ENCODE peak calls at places on chromosomes 2 and 18, in six cellular contexts. S is K562, L is H1, F is HCT116, K is HepG2, E is GM12878. I is an unnamed sample.

GRCh38 chr2:61658841-61659780 is 121.0 kb upstream of the XPO1 start:
- DNase-seq in S (peak), L (peak), F (peak), K (peak), E (peak), I (peak)

GRCh38 chr18:67783215-67783946 is 266.9 kb upstream of the DSEL start:
- DNase-seq in S (no peak), L (no peak), F (no peak), K (no peak), E (no peak), I (no peak)

GRCh38 chr18:63890950-63891304 is 3.4 kb downstream of the SERPINB2 start:
- DNase-seq in S (no peak), L (no peak), F (no peak), K (peak), E (no peak), I (peak)

GRCh38 chr18:10045296-10045891 is 131.6 kb downstream of the VAPA start:
- DNase-seq in S (no peak), L (no peak), F (no peak), K (no peak), E (no peak), I (no peak)

GRCh38 chr2:69013837-69014796 is 1.1 kb downstream of the ANTXR1 start:
- DNase-seq in S (no peak), L (no peak), F (no peak), K (no peak), E (no peak), I (peak)

GRCh38 chr18:57793630-57793986 is 9.5 kb downstream of the ATP8B1 start:
- DNase-seq in S (no peak), L (no peak), F (no peak), K (no peak), E (no peak), I (no peak)

GRCh38 chr18:12398625-12399024 is 9.1 kb upstream of the PRELID3A start:
- DNase-seq in S (no peak), L (no peak), F (no peak), K (no peak), E (no peak), I (no peak)

GRCh38 chr2:239739206-239739605 is 285.9 kb downstream of the NDUFA10 start:
- DNase-seq in S (no peak), L (no peak), F (no peak), K (no peak), E (no peak), I (no peak)

GRCh38 chr18:34729264-34729663 is 19.2 kb downstream of the DTNA start:
- DNase-seq in S (no peak), L (peak), F (peak), K (peak), E (no peak), I (peak)

GRCh38 chr2:85355521-85355920 is 952 bp downstream of the ELMOD3 start:
- DNase-seq in S (no peak), L (no peak), F (no peak), K (no peak), E (no peak), I (no peak)

GRCh38 chr18:10131036-10131774 is 217.4 kb downstream of the VAPA start:
- DNase-seq in S (no peak), L (no peak), F (no peak), K (no peak), E (no peak), I (peak)

GRCh38 chr2:38526195-38526594 is 76.5 kb downstream of the HNRNPLL start:
- DNase-seq in S (no peak), L (no peak), F (no peak), K (no peak), E (no peak), I (no peak)

GRCh38 chr18:36756262-36756661 is 72.5 kb downstream of the TPGS2 start:
- DNase-seq in S (no peak), L (no peak), F (no peak), K (no peak), E (no peak), I (no peak)

GRCh38 chr2:204040016-204040415 is 103.5 kb downstream of the ICOS start:
- DNase-seq in S (no peak), L (no peak), F (no peak), K (no peak), E (no peak), I (no peak)

GRCh38 chr2:1625281-1626001 is 118.9 kb downstream of the PXDN start:
- DNase-seq in S (no peak), L (peak), F (peak), K (no peak), E (no peak), I (peak)

GRCh38 chr18:77127769-77128671 is 4.6 kb downstream of the MBP start:
- DNase-seq in S (no peak), L (no peak), F (no peak), K (no peak), E (peak), I (no peak)

GRCh38 chr2:100819365-100820345 is at the start of gene NPAS2:
- DNase-seq in S (peak), L (no peak), F (no peak), K (peak), E (no peak), I (peak)

GRCh38 chr2:46831037-46831868 is 84.4 kb downstream of the MCFD2 start:
- DNase-seq in S (no peak), L (no peak), F (no peak), K (no peak), E (no peak), I (no peak)

GRCh38 chr2:176638167-176639015 is 369.1 kb downstream of the MTX2 start:
- DNase-seq in S (peak), L (no peak), F (no peak), K (peak), E (no peak), I (peak)

GRCh38 chr18:59617468-59617932 is 79.7 kb downstream of the CCBE1 start:
- DNase-seq in S (no peak), L (no peak), F (no peak), K (no peak), E (no peak), I (peak)

GRCh38 chr2:185044323-185044874 is 446.1 kb downstream of the ZNF804A start:
- DNase-seq in S (no peak), L (no peak), F (no peak), K (no peak), E (no peak), I (no peak)

GRCh38 chr2:63692002-63692606 is 103.3 kb downstream of the MDH1 start:
- DNase-seq in S (peak), L (no peak), F (peak), K (peak), E (no peak), I (peak)

GRCh38 chr2:57181315-57182038 is 865.1 kb upstream of the VRK2 start:
- DNase-seq in S (no peak), L (no peak), F (no peak), K (no peak), E (no peak), I (no peak)

GRCh38 chr2:36486546-36487044 is 111.4 kb downstream of the FEZ2 start:
- DNase-seq in S (no peak), L (no peak), F (no peak), K (peak), E (no peak), I (no peak)

GRCh38 chr2:126761981-126762878 is 106.3 kb downstream of the GYPC start:
- DNase-seq in S (no peak), L (no peak), F (no peak), K (no peak), E (no peak), I (no peak)

GRCh38 chr2:239386872-239387445 is 13.9 kb downstream of the HDAC4 start:
- DNase-seq in S (no peak), L (no peak), F (no peak), K (no peak), E (no peak), I (no peak)

GRCh38 chr2:65655000-65655399 is 222.6 kb upstream of the SPRED2 start:
- DNase-seq in S (no peak), L (no peak), F (no peak), K (no peak), E (no peak), I (no peak)

GRCh38 chr2:221289846-221290245 is 282.3 kb downstream of the EPHA4 start:
- DNase-seq in S (no peak), L (no peak), F (no peak), K (no peak), E (no peak), I (no peak)

GRCh38 chr2:239268082-239268481 is 132.7 kb downstream of the HDAC4 start:
- DNase-seq in S (no peak), L (no peak), F (no peak), K (no peak), E (no peak), I (no peak)

GRCh38 chr2:5315512-5315911 is 376.7 kb upstream of the SOX11 start:
- DNase-seq in S (no peak), L (no peak), F (no peak), K (no peak), E (no peak), I (peak)

DNA sequence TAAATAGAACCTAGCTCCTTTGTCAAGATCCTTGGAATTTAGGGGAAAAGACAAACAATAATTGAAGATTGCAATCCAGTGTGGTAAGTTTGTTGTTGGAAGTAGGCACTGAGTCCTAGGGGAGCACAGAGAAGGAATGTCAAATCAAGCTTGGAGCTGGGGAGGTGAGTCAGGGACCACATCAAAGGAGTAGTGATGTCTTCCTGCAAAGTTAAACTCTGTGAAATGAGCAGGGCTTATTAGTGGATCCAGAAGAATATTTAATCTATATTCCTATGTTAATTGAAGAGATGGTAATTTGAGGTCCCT is 41.7 kb upstream of the NABP1 start:
- DNase-seq in S (no peak), L (no peak), F (peak), K (peak), E (no peak), I (no peak)
- TF ChIP-seq JUND in S (no peak), L (no peak), F (peak), K (no peak), E (no peak), I (peak)

GRCh38 chr2:67565761-67566160 is 168.6 kb downstream of the ETAA1 start:
- DNase-seq in S (no peak), L (no peak), F (no peak), K (no peak), E (no peak), I (no peak)
- H3K9ac ChIP-seq in S (no peak), L (no peak), F (no peak), K (no peak), E (no peak), I (no peak)

GRCh38 chr2:205041472-205042130 is 496.3 kb downstream of the PARD3B start:
- DNase-seq in S (no peak), L (no peak), F (no peak), K (peak), E (no peak), I (no peak)

GRCh38 chr2:205043285-205043684 is 498.0 kb downstream of the PARD3B start:
- DNase-seq in S (no peak), L (no peak), F (no peak), K (peak), E (no peak), I (no peak)

GRCh38 chr2:205051417-205051816 is 506.1 kb downstream of the PARD3B start:
- DNase-seq in S (no peak), L (no peak), F (no peak), K (no peak), E (no peak), I (no peak)

GRCh38 chr2:205052781-205053180 is 507.5 kb downstream of the PARD3B start:
- DNase-seq in S (no peak), L (no peak), F (no peak), K (no peak), E (no peak), I (no peak)

GRCh38 chr2:205047273-205047839 is 502.1 kb downstream of the PARD3B start:
- DNase-seq in S (no peak), L (peak), F (no peak), K (no peak), E (no peak), I (no peak)
- TF ChIP-seq JUND in S (no peak), L (peak), F (no peak), K (no peak), E (no peak), I (no peak)

DNA sequence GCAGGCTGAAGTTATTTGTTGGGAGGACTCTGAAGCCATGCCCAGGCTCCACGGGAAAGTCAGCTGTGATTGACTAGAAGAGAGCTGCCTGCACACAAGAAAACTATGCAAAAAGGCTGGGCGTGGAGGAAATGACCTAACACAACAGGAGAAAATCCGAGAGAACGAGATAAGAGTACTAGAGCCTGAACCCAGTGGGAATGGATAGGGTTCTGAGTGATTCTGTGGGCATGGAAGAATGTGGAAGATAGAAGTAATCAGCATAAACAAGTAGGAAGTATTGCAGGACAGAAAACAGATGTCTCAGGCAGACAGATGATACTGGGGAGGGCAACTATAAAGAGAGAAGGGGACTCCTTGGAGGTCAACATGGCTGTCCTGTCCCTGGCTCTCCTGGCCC is 12.1 kb upstream of the COPS8 start:
- DNase-seq in S (no peak), L (no peak), F (no peak), K (no peak), E (no peak), I (no peak)
- H3K9ac ChIP-seq in S (no peak), L (no peak), F (no peak), K (no peak), E (no peak), I (no peak)

DNA sequence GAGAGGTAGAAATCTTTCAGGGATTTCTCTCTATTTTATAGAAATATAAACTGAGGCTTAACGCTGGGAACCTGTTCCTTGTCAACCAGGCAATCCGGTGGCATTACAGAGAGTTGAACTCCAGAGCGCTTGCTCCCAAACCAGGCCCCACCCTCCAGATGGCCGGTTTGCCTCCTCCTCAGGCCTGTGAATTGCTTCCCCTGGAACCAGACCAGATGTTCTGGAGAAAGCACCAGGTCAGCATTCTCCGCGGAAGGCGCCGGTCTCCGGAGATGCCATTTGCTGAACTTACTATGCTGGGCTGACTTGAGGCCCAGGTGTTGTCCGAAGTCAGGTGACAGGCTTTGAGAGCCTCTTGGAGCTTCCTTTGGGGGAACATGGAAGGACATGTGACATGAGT is 17.2 kb downstream of the TNP1 start:
- DNase-seq in S (no peak), L (no peak), F (no peak), K (no peak), E (no peak), I (no peak)
- TF ChIP-seq JUND in S (no peak), L (no peak), F (no peak), K (no peak), E (no peak), I (no peak)

DNA sequence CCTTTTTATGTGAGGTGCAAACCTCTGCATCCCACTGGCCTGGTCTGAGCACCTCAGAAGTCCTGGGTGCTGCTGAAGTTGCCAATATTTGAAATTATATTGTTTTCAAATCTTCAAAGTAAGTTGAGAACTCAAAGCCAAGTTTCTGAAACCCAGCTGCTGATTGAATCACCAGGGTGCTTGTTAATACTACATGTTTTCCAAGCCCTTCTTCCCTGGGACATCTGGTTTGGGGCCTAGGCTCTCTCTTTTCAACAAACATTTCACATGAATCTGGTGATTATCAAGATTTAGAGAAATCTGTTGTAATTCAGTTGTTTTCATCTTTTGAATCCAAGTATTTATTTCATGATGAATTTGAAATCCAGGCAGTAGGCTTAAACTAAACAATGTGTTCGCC is 24.4 kb downstream of the MLPH start:
- DNase-seq in S (no peak), L (no peak), F (no peak), K (no peak), E (no peak), I (no peak)
- H3K9ac ChIP-seq in S (no peak), L (no peak), F (no peak), K (no peak), E (no peak), I (peak)